ENCODE peak calls at places on chromosomes 3 and 15, in nine cellular contexts. One of them, this sample, is unnamed.

GRCh38 chr15:25179673-25180511 is 225.1 kb downstream of the SNRPN start:
- DNase-seq in islet precursor cell: peak; percentile 37
- DNase-seq in C1 segment of cervical spinal cord: no peak
- DNase-seq in GM19239: no peak
- DNase-seq in H9: peak; percentile 10
- DNase-seq in breast epithelium: peak; percentile 6
- DNase-seq in T-cell: no peak
- DNase-seq in stimulated activated CD4-positive, alpha-beta T cell treated with anti-CD3 and anti-CD28 coated beads, TNF-alpha, amount 100 ng/mL, for 24 hours: no peak
- DNase-seq in stimulated activated CD8-positive, alpha-beta memory T cell treated with anti-CD3 and anti-CD28 coated beads, Interleukin-7, amount 100 ng/mL, for 1 hour: no peak
- DNase-seq in this sample: peak; percentile 7

GRCh38 chr3:11283126-11283478 is 10.9 kb downstream of the ATG7 start:
- DNase-seq in H9: no peak
- DNase-seq in stimulated activated CD4-positive, alpha-beta T cell treated with anti-CD3 and anti-CD28 coated beads, TNF-alpha, amount 100 ng/mL, for 24 hours: no peak
- DNase-seq in GM19239: no peak
- DNase-seq in stimulated activated CD8-positive, alpha-beta memory T cell treated with anti-CD3 and anti-CD28 coated beads, Interleukin-7, amount 100 ng/mL, for 1 hour: no peak
- DNase-seq in T-cell: no peak
- DNase-seq in breast epithelium: no peak
- DNase-seq in C1 segment of cervical spinal cord: no peak
- DNase-seq in islet precursor cell: no peak
- DNase-seq in this sample: no peak

GRCh38 chr3:48268936-48269551 is 28.1 kb downstream of the ZNF589 start:
- DNase-seq in GM19239: no peak
- DNase-seq in T-cell: no peak
- DNase-seq in stimulated activated CD4-positive, alpha-beta T cell treated with anti-CD3 and anti-CD28 coated beads, TNF-alpha, amount 100 ng/mL, for 24 hours: peak; percentile 67
- DNase-seq in islet precursor cell: no peak
- DNase-seq in H9: no peak
- DNase-seq in C1 segment of cervical spinal cord: no peak
- DNase-seq in stimulated activated CD8-positive, alpha-beta memory T cell treated with anti-CD3 and anti-CD28 coated beads, Interleukin-7, amount 100 ng/mL, for 1 hour: no peak
- DNase-seq in breast epithelium: no peak
- DNase-seq in this sample: no peak

GRCh38 chr3:197573048-197573767 is 17.4 kb upstream of the BDH1 start:
- DNase-seq in T-cell: no peak
- DNase-seq in GM19239: no peak
- DNase-seq in H9: no peak
- DNase-seq in stimulated activated CD8-positive, alpha-beta memory T cell treated with anti-CD3 and anti-CD28 coated beads, Interleukin-7, amount 100 ng/mL, for 1 hour: no peak
- DNase-seq in stimulated activated CD4-positive, alpha-beta T cell treated with anti-CD3 and anti-CD28 coated beads, TNF-alpha, amount 100 ng/mL, for 24 hours: no peak
- DNase-seq in breast epithelium: no peak
- DNase-seq in islet precursor cell: no peak
- DNase-seq in C1 segment of cervical spinal cord: no peak
- DNase-seq in this sample: no peak

GRCh38 chr15:82135645-82136044 is 89.8 kb upstream of the MEX3B start:
- DNase-seq in stimulated activated CD4-positive, alpha-beta T cell treated with anti-CD3 and anti-CD28 coated beads, TNF-alpha, amount 100 ng/mL, for 24 hours: no peak
- DNase-seq in GM19239: no peak
- DNase-seq in breast epithelium: no peak
- DNase-seq in C1 segment of cervical spinal cord: no peak
- DNase-seq in stimulated activated CD8-positive, alpha-beta memory T cell treated with anti-CD3 and anti-CD28 coated beads, Interleukin-7, amount 100 ng/mL, for 1 hour: no peak
- DNase-seq in H9: no peak
- DNase-seq in islet precursor cell: no peak
- DNase-seq in T-cell: no peak
- DNase-seq in this sample: no peak

GRCh38 chr15:92653836-92654524 is 1.6 kb downstream of the FAM174B start:
- DNase-seq in breast epithelium: no peak
- DNase-seq in GM19239: no peak
- DNase-seq in C1 segment of cervical spinal cord: no peak
- DNase-seq in H9: no peak
- DNase-seq in islet precursor cell: peak; percentile 86
- DNase-seq in stimulated activated CD8-positive, alpha-beta memory T cell treated with anti-CD3 and anti-CD28 coated beads, Interleukin-7, amount 100 ng/mL, for 1 hour: no peak
- DNase-seq in T-cell: no peak
- DNase-seq in stimulated activated CD4-positive, alpha-beta T cell treated with anti-CD3 and anti-CD28 coated beads, TNF-alpha, amount 100 ng/mL, for 24 hours: no peak
- DNase-seq in this sample: no peak

GRCh38 chr3:42707620-42708355 is 5.2 kb upstream of the HHATL start:
- DNase-seq in stimulated activated CD4-positive, alpha-beta T cell treated with anti-CD3 and anti-CD28 coated beads, TNF-alpha, amount 100 ng/mL, for 24 hours: no peak
- DNase-seq in islet precursor cell: peak; percentile 43
- DNase-seq in T-cell: no peak
- DNase-seq in GM19239: no peak
- DNase-seq in C1 segment of cervical spinal cord: no peak
- DNase-seq in breast epithelium: peak; percentile 9
- DNase-seq in stimulated activated CD8-positive, alpha-beta memory T cell treated with anti-CD3 and anti-CD28 coated beads, Interleukin-7, amount 100 ng/mL, for 1 hour: no peak
- DNase-seq in H9: no peak
- DNase-seq in this sample: no peak

GRCh38 chr3:194203482-194204035 is 67.6 kb downstream of the HES1 start:
- DNase-seq in GM19239: no peak
- DNase-seq in islet precursor cell: no peak
- DNase-seq in breast epithelium: no peak
- DNase-seq in C1 segment of cervical spinal cord: no peak
- DNase-seq in H9: peak; percentile 36
- DNase-seq in stimulated activated CD8-positive, alpha-beta memory T cell treated with anti-CD3 and anti-CD28 coated beads, Interleukin-7, amount 100 ng/mL, for 1 hour: no peak
- DNase-seq in stimulated activated CD4-positive, alpha-beta T cell treated with anti-CD3 and anti-CD28 coated beads, TNF-alpha, amount 100 ng/mL, for 24 hours: peak; percentile 18
- DNase-seq in T-cell: no peak
- DNase-seq in this sample: no peak

GRCh38 chr3:39911465-39912309 is 102.3 kb downstream of the MYRIP start:
- DNase-seq in GM19239: no peak
- DNase-seq in C1 segment of cervical spinal cord: no peak
- DNase-seq in breast epithelium: no peak
- DNase-seq in islet precursor cell: peak; percentile 78
- DNase-seq in T-cell: no peak
- DNase-seq in stimulated activated CD8-positive, alpha-beta memory T cell treated with anti-CD3 and anti-CD28 coated beads, Interleukin-7, amount 100 ng/mL, for 1 hour: no peak
- DNase-seq in stimulated activated CD4-positive, alpha-beta T cell treated with anti-CD3 and anti-CD28 coated beads, TNF-alpha, amount 100 ng/mL, for 24 hours: no peak
- DNase-seq in H9: peak; percentile 66
- DNase-seq in this sample: no peak

GRCh38 chr3:59326246-59327024 is 276.6 kb upstream of the CFAP20DC start:
- DNase-seq in T-cell: no peak
- DNase-seq in GM19239: no peak
- DNase-seq in islet precursor cell: no peak
- DNase-seq in stimulated activated CD8-positive, alpha-beta memory T cell treated with anti-CD3 and anti-CD28 coated beads, Interleukin-7, amount 100 ng/mL, for 1 hour: no peak
- DNase-seq in stimulated activated CD4-positive, alpha-beta T cell treated with anti-CD3 and anti-CD28 coated beads, TNF-alpha, amount 100 ng/mL, for 24 hours: no peak
- DNase-seq in H9: peak; percentile 56
- DNase-seq in breast epithelium: no peak
- DNase-seq in C1 segment of cervical spinal cord: no peak
- DNase-seq in this sample: no peak